ENCODE peak calls at places on chromosome 17, in six cellular contexts. Z, X, Q, I, O and P are unnamed samples. For H3K4me1, the result is how much of the 10 kb centered on the place peaks cover.

GRCh38 chr17:74345433-74346241 is 16.0 kb downstream of the BTBD17 start:
- DNase-seq in Q (no peak), Z (no peak), I (no peak), O (no peak), X (no peak), P (no peak)

GRCh38 chr17:59607817-59608403 is 11.8 kb upstream of the CLTC start:
- DNase-seq in Z (no peak), X (no peak), I (no peak), Q (no peak), O (peak), P (no peak)

GRCh38 chr17:36614974-36615373 is 13.6 kb downstream of the MRM1 start:
- DNase-seq in Q (no peak), X (no peak), O (no peak), Z (peak), I (no peak), P (no peak)

GRCh38 chr17:489758-490329 is 137.2 kb upstream of the RPH3AL start:
- DNase-seq in O (peak), X (peak), I (no peak), Q (peak), Z (no peak), P (peak)

GRCh38 chr17:36128411-36128978 is 24.9 kb downstream of the CCL4 start:
- DNase-seq in Q (no peak), Z (no peak), X (no peak), O (no peak), I (no peak), P (no peak)

GRCh38 chr17:497587-498034 is 145.0 kb upstream of the RPH3AL start:
- DNase-seq in Q (no peak), X (no peak), O (no peak), I (no peak), Z (no peak), P (no peak)

GRCh38 chr17:34826332-34826731 is 134.9 kb downstream of the CCT6B start:
- DNase-seq in Z (no peak), Q (peak), O (no peak), X (no peak), I (no peak), P (no peak)

GRCh38 chr17:79029327-79030009 is 5.5 kb downstream of the C1QTNF1 start:
- DNase-seq in X (no peak), Q (no peak), O (no peak), Z (no peak), I (no peak), P (no peak)

GRCh38 chr17:82956146-82956725 is 116.4 kb upstream of the ZNF750 start:
- DNase-seq in I (no peak), O (no peak), Q (no peak), Z (no peak), X (peak), P (no peak)

GRCh38 chr17:48728232-48729231 is at the start of gene HOXB13:
- DNase-seq in X (no peak), I (no peak), Q (no peak), O (peak), Z (no peak), P (no peak)

GRCh38 chr17:3710951-3711383 is 12.7 kb upstream of the HASPIN start:
- DNase-seq in Q (no peak), Z (no peak), X (peak), I (no peak), O (peak), P (no peak)

GRCh38 chr17:9577402-9577709 is 914 bp downstream of the CFAP52 start:
- DNase-seq in I (no peak), O (no peak), Q (no peak), Z (no peak), X (no peak), P (no peak)

GRCh38 chr17:74325743-74326379 is at the start of gene KIF19:
- DNase-seq in Q (no peak), I (no peak), Z (peak), O (peak), X (peak), P (peak)

GRCh38 chr17:75611746-75612437 is 21.3 kb upstream of the SMIM5 start:
- DNase-seq in O (no peak), I (no peak), Q (no peak), X (no peak), Z (no peak), P (no peak)

GRCh38 chr17:55726440-55726839 is 3.8 kb upstream of the TMEM100 start:
- DNase-seq in X (peak), O (no peak), Z (peak), Q (no peak), I (peak), P (no peak)

DNA sequence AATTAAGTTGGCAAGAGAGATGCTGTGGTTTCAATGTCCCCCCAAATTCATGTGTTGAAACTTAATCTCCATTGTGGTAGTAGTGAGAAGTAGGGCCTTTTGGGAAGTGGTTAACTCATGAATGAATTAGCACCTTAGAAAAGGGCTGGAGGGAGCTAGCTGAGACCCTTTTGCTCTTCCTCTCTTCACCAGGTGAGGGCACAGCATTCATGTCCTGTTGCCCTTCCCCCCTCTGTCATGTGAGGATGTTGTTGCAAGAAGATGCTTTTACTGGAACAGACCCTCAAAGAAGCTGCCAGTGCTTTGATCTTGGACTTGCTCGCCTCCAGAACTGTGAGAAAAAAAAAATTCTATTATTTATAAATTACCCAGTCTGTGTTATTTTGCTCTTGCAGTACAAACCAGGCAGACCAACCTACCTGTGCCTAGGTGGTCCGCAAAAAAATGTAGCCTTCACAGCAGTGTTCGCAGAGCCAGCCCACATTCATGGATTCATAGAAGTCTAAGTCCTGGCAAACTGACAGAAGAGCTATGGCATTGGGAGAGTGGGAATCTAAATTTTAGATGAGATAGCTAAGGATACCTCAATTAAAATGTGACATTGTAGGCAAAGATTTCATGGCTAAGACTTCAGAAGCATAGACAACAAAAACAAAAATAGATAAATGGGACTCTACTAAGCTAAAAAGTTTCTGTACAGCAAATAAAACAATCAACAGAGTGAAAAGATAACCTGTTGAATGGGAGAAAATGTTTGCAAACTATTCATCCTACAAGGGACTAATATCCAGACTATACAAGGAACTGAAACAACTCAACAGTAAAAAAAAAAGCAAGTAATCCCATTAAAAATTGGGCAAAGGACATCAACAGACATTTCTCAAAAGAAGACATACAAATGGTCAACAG is 32.0 kb upstream of the ABCA5 start:
- DNase-seq in Z (no peak), I (no peak), O (no peak), X (no peak), Q (no peak), P (no peak)
- TF ChIP-seq CTCF in Z (no peak), I (no peak), O (no peak), X (no peak), Q (peak), P (no peak)

GRCh38 chr17:29590979-29591736 is 1.7 kb upstream of the GIT1 start:
- DNase-seq in I (no peak), Q (no peak), O (peak), X (peak), Z (peak), P (peak)

GRCh38 chr17:29592850-29593545 is at the start of gene ANKRD13B:
- DNase-seq in I (no peak), Z (no peak), O (no peak), Q (no peak), X (no peak), P (peak)

GRCh38 chr17:29590261-29590978 is 972 bp upstream of the GIT1 start:
- DNase-seq in Q (no peak), I (no peak), X (no peak), O (no peak), Z (no peak), P (peak)

GRCh38 chr17:29593546-29594440 is 861 bp downstream of the ANKRD13B start:
- DNase-seq in Q (no peak), Z (no peak), O (no peak), I (no peak), X (no peak), P (peak)

DNA sequence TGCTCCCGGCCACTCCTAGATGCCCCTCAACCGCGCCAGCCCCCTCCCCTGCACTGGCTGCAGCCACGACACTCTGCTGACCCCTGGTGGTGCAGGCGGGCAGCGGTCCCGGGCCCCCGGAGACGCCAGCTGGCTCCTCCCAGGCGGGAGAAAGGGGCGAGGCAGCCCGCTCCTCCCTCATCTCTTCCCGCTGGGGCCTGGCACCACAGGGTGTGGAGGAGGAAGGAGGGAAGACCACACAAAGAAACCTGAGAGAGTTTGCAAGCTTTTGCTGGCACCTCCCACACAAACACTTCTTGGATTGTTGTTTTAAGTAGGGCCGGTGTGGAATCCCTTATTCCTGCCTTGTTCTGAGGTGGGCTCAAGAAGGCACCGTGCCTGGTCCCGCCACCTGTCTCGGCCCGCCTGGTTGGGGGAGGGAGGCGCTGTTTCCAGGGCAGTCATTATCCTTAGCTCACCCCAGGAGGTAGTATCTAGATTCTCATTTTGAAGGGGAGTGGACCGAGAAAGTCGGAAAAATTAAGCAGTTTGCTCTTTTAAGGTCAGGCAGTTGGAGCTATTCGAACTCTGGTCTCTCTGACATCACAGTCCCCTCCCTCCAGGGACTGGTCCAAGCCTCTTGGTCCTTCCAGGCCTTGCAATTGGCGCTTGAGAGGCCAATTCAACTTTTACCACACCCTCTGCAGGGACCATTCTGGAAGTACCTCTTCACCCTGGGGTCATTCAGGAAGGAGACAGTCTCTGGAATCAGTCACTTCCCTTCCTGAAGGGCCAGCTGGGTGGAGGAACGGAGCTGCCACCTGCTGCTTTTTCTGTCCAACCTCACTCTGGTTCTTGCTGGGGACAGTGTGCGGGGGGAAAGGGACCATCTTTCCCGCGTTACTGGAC is 951 bp upstream of the ANKRD13B start:
- DNase-seq in Q (no peak), X (peak), O (peak), Z (peak), I (peak), P (peak)
- H3K4me1 ChIP-seq in Q (half or more), X (half or more), O (half or more), Z (half or more), I (half or more), P (half or more)

DNA sequence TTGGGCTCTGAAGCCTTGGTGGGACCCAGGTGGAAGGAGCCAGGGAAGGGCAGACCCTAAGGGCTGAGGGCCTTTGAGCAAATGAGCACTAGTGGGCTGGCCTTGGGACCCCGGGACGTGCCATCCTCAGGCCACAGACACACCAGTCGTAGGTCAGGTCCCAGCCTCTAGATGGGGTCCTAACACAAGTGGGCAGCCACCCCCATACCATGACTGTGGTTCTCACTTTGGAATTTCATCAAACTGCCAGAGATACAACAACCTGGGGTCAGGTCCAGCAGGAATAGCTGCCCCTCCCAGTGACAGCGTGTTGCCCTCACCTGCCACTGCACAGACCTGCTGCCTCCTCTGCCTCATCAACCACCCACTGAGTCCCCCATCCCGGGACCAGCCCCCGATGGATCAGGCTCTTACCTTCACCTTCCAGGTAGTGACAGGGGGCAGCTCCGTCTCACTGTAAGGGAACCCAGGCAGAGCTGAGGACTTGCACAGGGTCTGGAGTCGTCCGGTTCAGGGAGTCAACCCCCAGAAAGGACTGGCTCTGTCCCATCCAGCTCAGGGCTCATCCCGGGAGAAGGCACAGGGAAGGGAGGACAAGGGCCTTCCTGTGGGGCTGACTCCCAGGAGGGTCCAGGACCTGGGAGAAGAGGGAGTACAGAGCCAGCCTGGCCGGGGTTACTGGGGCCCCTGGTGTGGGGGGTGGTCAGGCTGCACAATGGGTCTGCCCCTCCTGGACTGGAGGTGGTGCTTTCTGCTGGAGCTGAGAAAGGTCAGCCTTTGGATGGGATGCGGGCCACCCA is 40.0 kb downstream of the LGALS9 start:
- DNase-seq in Q (no peak), O (no peak), I (no peak), X (no peak), Z (no peak), P (no peak)
- TF ChIP-seq CTCF in Q (no peak), O (no peak), I (no peak), X (no peak), Z (no peak), P (no peak)

GRCh38 chr17:81289627-81290026 is 5.5 kb downstream of the SLC38A10 start:
- DNase-seq in O (no peak), Z (no peak), I (no peak), Q (no peak), X (no peak), P (no peak)

GRCh38 chr17:81290230-81290629 is 4.9 kb downstream of the SLC38A10 start:
- DNase-seq in Q (no peak), Z (no peak), O (no peak), X (no peak), I (no peak), P (no peak)

GRCh38 chr17:81292450-81292849 is 2.7 kb downstream of the SLC38A10 start:
- DNase-seq in Z (no peak), X (no peak), O (no peak), Q (no peak), I (no peak), P (no peak)

GRCh38 chr17:81294512-81295030 is 536 bp downstream of the SLC38A10 start:
- DNase-seq in Q (no peak), X (peak), Z (no peak), I (no peak), O (no peak), P (peak)

DNA sequence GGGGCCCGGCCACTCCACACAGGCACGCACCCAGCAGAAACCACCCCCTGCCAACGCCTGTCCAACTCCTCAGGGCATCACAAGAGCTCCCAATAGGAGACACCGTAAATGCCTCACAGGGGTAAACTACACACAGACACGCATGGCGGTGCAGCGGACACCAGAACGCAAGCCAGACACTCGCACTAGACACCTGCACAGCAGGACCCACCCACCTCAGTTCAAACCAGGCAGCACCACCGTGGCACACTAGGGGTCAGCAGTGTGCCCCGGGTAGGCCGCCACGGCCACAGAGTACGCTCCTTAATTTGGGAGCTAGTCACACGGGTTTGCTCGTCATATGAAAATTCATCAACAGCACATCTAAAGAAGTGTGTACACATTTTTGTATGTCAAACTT is 3.4 kb downstream of the SLC38A10 start:
- DNase-seq in Q (no peak), O (peak), I (peak), X (peak), Z (peak), P (peak)
- H3K4me1 ChIP-seq in Q (under half), O (under half), I (under half), X (under half), Z (under half), P (under half)

DNA sequence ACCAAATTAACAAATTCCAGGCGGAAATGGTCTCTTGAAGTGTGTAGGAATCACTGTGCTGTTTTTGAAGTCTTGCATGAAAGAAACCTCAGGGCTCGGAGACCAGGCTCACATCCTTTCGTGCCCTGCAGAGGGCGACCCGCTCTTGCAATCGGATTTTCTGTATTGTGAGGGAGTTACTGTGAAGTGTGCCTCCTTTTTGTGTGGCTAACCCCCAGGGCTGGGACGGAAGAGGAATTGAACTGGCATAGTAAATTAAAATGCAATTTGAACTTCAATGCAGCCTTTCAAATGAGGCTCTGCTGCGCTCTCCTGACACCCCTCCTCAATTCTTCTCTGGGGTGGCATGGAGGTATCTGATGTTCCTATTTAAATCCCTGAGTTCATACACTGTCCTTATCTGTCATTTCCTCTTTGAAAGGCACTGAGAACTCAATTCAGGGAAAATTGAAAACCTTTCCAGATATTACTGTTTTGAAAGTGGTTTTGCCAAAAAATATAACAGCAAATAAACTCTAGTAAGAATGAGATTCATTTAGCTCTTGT is 51.5 kb upstream of the MGAT5B start:
- DNase-seq in O (peak), Z (no peak), X (peak), I (no peak), Q (peak), P (no peak)
- TF ChIP-seq CTCF in O (peak), Z (no peak), X (peak), I (peak), Q (peak), P (peak)

GRCh38 chr17:7479139-7479388 is 367 bp downstream of the ZBTB4 start:
- DNase-seq in O (no peak), Q (no peak), X (no peak), I (no peak), Z (no peak), P (no peak)

GRCh38 chr17:7476474-7476873 is 3.0 kb downstream of the ZBTB4 start:
- DNase-seq in Q (no peak), X (no peak), Z (peak), O (no peak), I (no peak), P (no peak)

GRCh38 chr17:7476951-7477350 is 2.5 kb downstream of the ZBTB4 start:
- DNase-seq in Q (no peak), O (no peak), X (no peak), I (no peak), Z (no peak), P (no peak)

GRCh38 chr17:7478276-7479138 is 924 bp downstream of the ZBTB4 start:
- DNase-seq in Q (no peak), O (peak), Z (peak), I (no peak), X (peak), P (peak)

GRCh38 chr17:7477392-7478275 is 1.8 kb downstream of the ZBTB4 start:
- DNase-seq in I (no peak), X (peak), Z (peak), Q (no peak), O (peak), P (peak)
- H3K4me1 ChIP-seq in I (half or more), X (half or more), Z (half or more), Q (under half), O (under half), P (half or more)

DNA sequence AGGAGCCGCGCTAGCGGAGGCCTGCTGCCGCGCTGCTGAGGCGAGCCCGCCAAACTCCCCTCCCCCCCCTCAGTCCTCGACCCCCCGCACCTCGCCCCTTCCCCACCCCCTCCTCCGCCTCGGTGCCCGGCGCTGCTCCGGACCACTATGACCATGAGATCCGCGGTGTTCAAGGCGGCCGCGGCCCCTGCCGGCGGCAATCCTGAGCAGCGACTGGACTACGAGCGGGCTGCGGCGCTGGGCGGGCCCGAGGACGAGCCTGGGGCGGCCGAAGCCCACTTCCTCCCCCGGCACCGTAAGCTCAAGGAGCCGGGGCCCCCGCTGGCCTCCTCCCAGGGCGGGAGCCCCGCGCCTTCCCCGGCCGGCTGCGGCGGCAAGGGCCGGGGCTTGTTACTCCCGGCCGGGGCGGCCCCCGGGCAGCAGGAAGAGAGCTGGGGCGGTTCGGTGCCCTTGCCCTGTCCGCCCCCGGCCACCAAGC is 734 bp downstream of the MSL1 start:
- DNase-seq in Q (no peak), X (peak), Z (peak), O (no peak), I (no peak), P (peak)
- TF ChIP-seq CTCF in Q (no peak), X (peak), Z (peak), O (no peak), I (no peak), P (no peak)

DNA sequence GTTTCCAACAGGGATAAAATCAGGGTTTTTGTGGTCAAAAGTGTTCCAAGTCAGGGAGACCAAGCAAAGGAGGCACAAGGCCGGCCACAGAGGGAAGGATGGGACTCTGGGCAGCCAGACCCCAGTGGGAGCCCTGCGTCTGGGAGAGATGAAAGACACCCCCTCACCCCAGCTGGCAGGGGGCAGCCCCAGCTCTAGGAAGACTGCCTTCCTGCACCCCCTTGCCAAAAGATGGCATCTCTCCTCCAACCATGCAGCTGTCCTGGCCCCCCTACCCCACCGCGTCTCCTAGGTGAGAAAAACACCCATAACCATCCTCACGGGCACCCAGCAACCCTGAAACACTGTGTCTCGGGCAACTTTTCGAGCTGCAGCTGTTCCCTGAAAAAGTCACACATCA is 51.3 kb downstream of the CUEDC1 start:
- DNase-seq in Q (no peak), Z (no peak), X (no peak), I (no peak), O (no peak), P (no peak)
- H3K4me1 ChIP-seq in Q (half or more), Z (half or more), X (half or more), I (half or more), O (under half), P (half or more)